ENCODE peak calls at places on chromosomes 6 and 20, in five cellular contexts. One of them, this sample, is unnamed.

GRCh38 chr6:583639-584038 is 73.3 kb downstream of the HUS1B start:
- DNase-seq in AG20443: no peak
- DNase-seq in ovary: no peak
- DNase-seq in RPMI7951: no peak
- DNase-seq in myocyte: no peak
- DNase-seq in this sample: no peak

GRCh38 chr6:44967481-44967880 is 360.6 kb upstream of the RUNX2 start:
- DNase-seq in ovary: no peak
- DNase-seq in myocyte: peak
- DNase-seq in AG20443: no peak
- DNase-seq in RPMI7951: peak
- DNase-seq in this sample: no peak

GRCh38 chr6:155171109-155171746 is 92.6 kb upstream of the CLDN20 start:
- DNase-seq in AG20443: peak
- DNase-seq in myocyte: peak
- DNase-seq in ovary: no peak
- DNase-seq in RPMI7951: peak
- DNase-seq in this sample: peak

GRCh38 chr20:8398289-8399051 is 266.4 kb downstream of the PLCB1 start:
- DNase-seq in ovary: no peak
- DNase-seq in myocyte: no peak
- DNase-seq in RPMI7951: no peak
- DNase-seq in AG20443: no peak
- DNase-seq in this sample: no peak

GRCh38 chr6:29424168-29424567 is 9.4 kb downstream of the OR12D1 start:
- DNase-seq in RPMI7951: no peak
- DNase-seq in AG20443: no peak
- DNase-seq in ovary: no peak
- DNase-seq in myocyte: no peak
- DNase-seq in this sample: no peak

GRCh38 chr6:169841907-169842606 is 90.6 kb downstream of the ERMARD start:
- DNase-seq in myocyte: no peak
- DNase-seq in AG20443: no peak
- DNase-seq in RPMI7951: no peak
- DNase-seq in ovary: no peak
- DNase-seq in this sample: no peak

GRCh38 chr6:107807186-107807585 is 16.9 kb downstream of the SCML4 start:
- DNase-seq in AG20443: no peak
- DNase-seq in RPMI7951: no peak
- DNase-seq in myocyte: no peak
- DNase-seq in ovary: no peak
- DNase-seq in this sample: no peak

GRCh38 chr20:49754596-49754995 is 40.9 kb upstream of the B4GALT5 start:
- DNase-seq in myocyte: no peak
- DNase-seq in ovary: no peak
- DNase-seq in AG20443: no peak
- DNase-seq in RPMI7951: no peak
- DNase-seq in this sample: no peak

GRCh38 chr6:15915508-15916178 is 213.2 kb upstream of the MYLIP start:
- DNase-seq in AG20443: no peak
- DNase-seq in ovary: no peak
- DNase-seq in myocyte: no peak
- DNase-seq in RPMI7951: no peak
- DNase-seq in this sample: peak

GRCh38 chr20:54668271-54669053 is 193.1 kb downstream of the DOK5 start:
- DNase-seq in AG20443: peak
- DNase-seq in RPMI7951: peak
- DNase-seq in ovary: no peak
- DNase-seq in myocyte: peak
- DNase-seq in this sample: peak

GRCh38 chr6:48135352-48136084 is 24.5 kb upstream of the PTCHD4 start:
- DNase-seq in myocyte: peak
- DNase-seq in RPMI7951: peak
- DNase-seq in AG20443: peak
- DNase-seq in ovary: no peak
- DNase-seq in this sample: no peak

GRCh38 chr20:11849270-11849920 is 68.3 kb upstream of the BTBD3 start:
- DNase-seq in ovary: no peak
- DNase-seq in RPMI7951: no peak
- DNase-seq in AG20443: no peak
- DNase-seq in myocyte: peak
- DNase-seq in this sample: no peak

GRCh38 chr6:52517502-52518278 is 59.2 kb downstream of the TRAM2 start:
- DNase-seq in RPMI7951: peak
- DNase-seq in AG20443: peak
- DNase-seq in ovary: peak
- DNase-seq in myocyte: peak
- DNase-seq in this sample: peak

GRCh38 chr6:168163096-168163731 is 84.2 kb upstream of the FRMD1 start:
- DNase-seq in AG20443: peak
- DNase-seq in RPMI7951: peak
- DNase-seq in ovary: no peak
- DNase-seq in myocyte: peak
- DNase-seq in this sample: no peak

GRCh38 chr20:25399038-25399430 is 8.4 kb upstream of the ABHD12 start:
- DNase-seq in AG20443: peak
- DNase-seq in ovary: peak
- DNase-seq in myocyte: peak
- DNase-seq in RPMI7951: peak
- DNase-seq in this sample: peak

GRCh38 chr6:130827247-130828149 is at the start of gene SMLR1:
- DNase-seq in AG20443: no peak
- DNase-seq in ovary: no peak
- DNase-seq in myocyte: no peak
- DNase-seq in RPMI7951: no peak
- DNase-seq in this sample: no peak

GRCh38 chr6:40720375-40720748 is 133.2 kb upstream of the LRFN2 start:
- DNase-seq in AG20443: no peak
- DNase-seq in myocyte: no peak
- DNase-seq in RPMI7951: no peak
- DNase-seq in ovary: no peak
- DNase-seq in this sample: no peak

GRCh38 chr6:159061805-159062563 is 17.2 kb upstream of the TAGAP start:
- DNase-seq in ovary: no peak
- DNase-seq in myocyte: no peak
- DNase-seq in AG20443: no peak
- DNase-seq in RPMI7951: no peak
- DNase-seq in this sample: no peak

GRCh38 chr6:9851541-9852380 is 563.1 kb downstream of the TFAP2A start:
- DNase-seq in ovary: no peak
- DNase-seq in myocyte: no peak
- DNase-seq in AG20443: no peak
- DNase-seq in RPMI7951: no peak
- DNase-seq in this sample: no peak

GRCh38 chr6:36334832-36335459 is 1.7 kb downstream of the BNIP5 start:
- DNase-seq in ovary: no peak
- DNase-seq in AG20443: no peak
- DNase-seq in myocyte: no peak
- DNase-seq in RPMI7951: no peak
- DNase-seq in this sample: peak

GRCh38 chr20:44745560-44746366 is at the start of gene KCNK15:
- DNase-seq in AG20443: peak
- DNase-seq in RPMI7951: no peak
- DNase-seq in myocyte: no peak
- DNase-seq in ovary: peak
- DNase-seq in this sample: peak

This sample was measured in K562.